ENCODE peak calls at places on chromosome 10, in ten cellular contexts. A is AG08396; U is NCI-H226; Z is fibroblast of lung; H is activated CD4-positive, alpha-beta T cell treated with anti-CD3 and anti-CD28 coated beads, Interleukin-2, amount 50 U/mL, for 4 hours; K is adrenal gland; Q is sciatic nerve; L is NCI-H1092 treated with DMSO at 0.1 percent for 48 hours; M is iris pigment epithelial cell; S is keratinocyte. W is an unnamed sample.

GRCh38 chr10:72250666-72251065 is 23.1 kb upstream of the DDIT4 start:
- DNase-seq in A (peak), U (peak), Z (peak), H (no peak), K (peak), Q (peak), L (no peak), M (peak), S (no peak), W (no peak)

GRCh38 chr10:69345890-69346474 is 67.7 kb downstream of the HK1 start:
- DNase-seq in A (no peak), U (no peak), Z (no peak), H (no peak), K (no peak), Q (no peak), L (no peak), M (no peak), S (no peak), W (no peak)

GRCh38 chr10:49837685-49838084 is 75.6 kb upstream of the OGDHL start:
- DNase-seq in A (no peak), U (no peak), Z (no peak), H (no peak), K (no peak), Q (no peak), L (no peak), M (no peak), S (no peak), W (no peak)

GRCh38 chr10:121461307-121461706 is 136.9 kb downstream of the FGFR2 start:
- DNase-seq in A (no peak), U (no peak), Z (no peak), H (no peak), K (no peak), Q (no peak), L (no peak), M (no peak), S (no peak), W (no peak)

GRCh38 chr10:34029455-34029854 is 695.0 kb upstream of the NRP1 start:
- DNase-seq in A (no peak), U (no peak), Z (no peak), H (no peak), K (no peak), Q (no peak), L (no peak), M (no peak), S (no peak), W (no peak)

GRCh38 chr10:88318803-88319202 is 264.3 kb downstream of the RNLS start:
- DNase-seq in A (no peak), U (no peak), Z (no peak), H (no peak), K (no peak), Q (no peak), L (no peak), M (peak), S (no peak), W (no peak)

GRCh38 chr10:21481407-21481806 is 44.1 kb downstream of the SKIDA1 start:
- DNase-seq in A (no peak), U (no peak), Z (no peak), H (no peak), K (no peak), Q (no peak), L (no peak), M (no peak), S (no peak), W (no peak)

GRCh38 chr10:95276367-95277200 is 14.2 kb downstream of the PDLIM1 start:
- DNase-seq in A (no peak), U (no peak), Z (peak), H (no peak), K (no peak), Q (no peak), L (no peak), M (no peak), S (no peak), W (no peak)

GRCh38 chr10:62047240-62047897 is 145.9 kb downstream of the ARID5B start:
- DNase-seq in A (no peak), U (peak), Z (peak), H (no peak), K (no peak), Q (no peak), L (no peak), M (peak), S (no peak), W (no peak)

GRCh38 chr10:29617880-29618340 is 16.9 kb downstream of the SVIL start:
- DNase-seq in A (no peak), U (no peak), Z (no peak), H (no peak), K (no peak), Q (no peak), L (no peak), M (no peak), S (no peak), W (no peak)

GRCh38 chr10:85492684-85493083 is 873.9 kb downstream of the GRID1 start:
- DNase-seq in A (no peak), U (no peak), Z (no peak), H (no peak), K (no peak), Q (no peak), L (no peak), M (no peak), S (no peak), W (no peak)

GRCh38 chr10:30391266-30391665 is 42.2 kb upstream of the MTPAP start:
- DNase-seq in A (no peak), U (no peak), Z (no peak), H (no peak), K (no peak), Q (no peak), L (no peak), M (no peak), S (no peak), W (no peak)

GRCh38 chr10:11758527-11759236 is 16.5 kb downstream of the ECHDC3 start:
- DNase-seq in A (no peak), U (peak), Z (no peak), H (no peak), K (no peak), Q (no peak), L (no peak), M (no peak), S (peak), W (no peak)

GRCh38 chr10:131657985-131658330 is 242.8 kb upstream of the PPP2R2D start:
- DNase-seq in A (no peak), U (no peak), Z (no peak), H (no peak), K (no peak), Q (no peak), L (no peak), M (no peak), S (no peak), W (no peak)

GRCh38 chr10:108852211-108852610 is 1071.1 kb downstream of the XPNPEP1 start:
- DNase-seq in A (no peak), U (no peak), Z (no peak), H (no peak), K (no peak), Q (no peak), L (no peak), M (no peak), S (no peak), W (no peak)

GRCh38 chr10:8054498-8055407 is at the start of gene GATA3:
- DNase-seq in A (peak), U (peak), Z (peak), H (peak), K (peak), Q (no peak), L (no peak), M (peak), S (peak), W (peak)

GRCh38 chr10:123021517-123021916 is 12.7 kb downstream of the ACADSB start:
- DNase-seq in A (no peak), U (no peak), Z (no peak), H (no peak), K (no peak), Q (no peak), L (no peak), M (peak), S (no peak), W (no peak)

GRCh38 chr10:209357-209756 is 74.1 kb downstream of the ZMYND11 start:
- DNase-seq in A (no peak), U (no peak), Z (peak), H (no peak), K (no peak), Q (no peak), L (no peak), M (peak), S (no peak), W (no peak)

GRCh38 chr10:48251525-48252353 is 22.8 kb downstream of the FRMPD2 start:
- DNase-seq in A (no peak), U (no peak), Z (no peak), H (no peak), K (no peak), Q (no peak), L (peak), M (no peak), S (peak), W (no peak)

GRCh38 chr10:43814611-43815010 is 165.9 kb upstream of the ZNF32 start:
- DNase-seq in A (no peak), U (no peak), Z (peak), H (no peak), K (no peak), Q (no peak), L (no peak), M (peak), S (no peak), W (no peak)

W was measured in stimulated activated naive CD4-positive, alpha-beta T cell treated with Interleukin-2 at 50 U/mL for 16 hours.